ENCODE peak calls at places on chromosomes 7 and 10, in six cellular contexts. W, Z, K, Q, V and C are unnamed samples.

GRCh38 chr7:128830231-128831177 is at the start of gene FLNC:
- DNase-seq in W (no peak), Z (peak; percentile 80), K (peak; percentile 34), Q (no peak), V (no peak), C (peak; percentile 50)

GRCh38 chr7:35694161-35694783 is 663 bp downstream of the HERPUD2 start:
- DNase-seq in W (no peak), Z (no peak), K (peak; percentile 7), Q (no peak), V (no peak), C (no peak)

GRCh38 chr10:72027498-72027897 is 60.9 kb downstream of the SPOCK2 start:
- DNase-seq in W (peak; percentile 74), Z (no peak), K (no peak), Q (no peak), V (no peak), C (no peak)

GRCh38 chr7:16739863-16740622 is 13.5 kb upstream of the TSPAN13 start:
- DNase-seq in W (peak; percentile 73), Z (no peak), K (peak; percentile 64), Q (no peak), V (peak; percentile 91), C (no peak)

GRCh38 chr7:40673285-40673684 is 538.5 kb downstream of the SUGCT start:
- DNase-seq in W (no peak), Z (no peak), K (no peak), Q (no peak), V (peak; percentile 57), C (no peak)

GRCh38 chr7:157140118-157140905 is 1.6 kb downstream of the UBE3C start:
- DNase-seq in W (no peak), Z (no peak), K (no peak), Q (no peak), V (no peak), C (no peak)

GRCh38 chr10:14087585-14087984 is 243.1 kb downstream of the FRMD4A start:
- DNase-seq in W (no peak), Z (no peak), K (no peak), Q (no peak), V (no peak), C (no peak)

GRCh38 chr10:113735913-113736312 is 15.6 kb upstream of the PLEKHS1 start:
- DNase-seq in W (no peak), Z (no peak), K (peak; percentile 56), Q (no peak), V (no peak), C (no peak)

GRCh38 chr10:91493313-91493712 is 83.2 kb downstream of the HECTD2 start:
- DNase-seq in W (peak; percentile 41), Z (no peak), K (no peak), Q (no peak), V (no peak), C (no peak)

GRCh38 chr7:44145969-44146897 is 5.1 kb upstream of the MYL7 start:
- DNase-seq in W (no peak), Z (no peak), K (peak; percentile 87), Q (peak; percentile 86), V (no peak), C (peak; percentile 83)

GRCh38 chr10:79116363-79116762 is 47.6 kb downstream of the ZMIZ1 start:
- DNase-seq in W (no peak), Z (no peak), K (no peak), Q (no peak), V (no peak), C (no peak)

GRCh38 chr10:12606461-12606860 is 257.1 kb downstream of the CAMK1D start:
- DNase-seq in W (no peak), Z (no peak), K (no peak), Q (no peak), V (no peak), C (no peak)

GRCh38 chr10:128571071-128571470 is 444.8 kb upstream of the MKI67 start:
- DNase-seq in W (no peak), Z (no peak), K (no peak), Q (no peak), V (no peak), C (no peak)

GRCh38 chr7:25216837-25217236 is 11.4 kb downstream of the NPVF start:
- DNase-seq in W (no peak), Z (no peak), K (no peak), Q (no peak), V (peak; percentile 33), C (no peak)

GRCh38 chr7:157542669-157543021 is 205.8 kb downstream of the DNAJB6 start:
- DNase-seq in W (no peak), Z (no peak), K (no peak), Q (peak; percentile 37), V (no peak), C (no peak)

GRCh38 chr10:129764011-129764900 is 199.8 kb downstream of the EBF3 start:
- DNase-seq in W (no peak), Z (no peak), K (no peak), Q (peak; percentile 20), V (no peak), C (peak; percentile 9)

GRCh38 chr10:132020456-132020855 is 38.7 kb upstream of the BNIP3 start:
- DNase-seq in W (no peak), Z (no peak), K (no peak), Q (no peak), V (no peak), C (no peak)

GRCh38 chr7:1053816-1054370 is 9.5 kb downstream of the GPR146 start:
- DNase-seq in W (no peak), Z (no peak), K (no peak), Q (no peak), V (no peak), C (no peak)

GRCh38 chr7:138872576-138872975 is 74.6 kb upstream of the ATP6V0A4 start:
- DNase-seq in W (peak; percentile 85), Z (no peak), K (no peak), Q (no peak), V (no peak), C (no peak)

GRCh38 chr7:137978464-137979237 is 23.2 kb downstream of the CREB3L2 start:
- DNase-seq in W (peak; percentile 97), Z (peak; percentile 75), K (peak; percentile 39), Q (peak; percentile 54), V (peak; percentile 77), C (no peak)

GRCh38 chr7:72161534-72161933 is 250.6 kb downstream of the CALN1 start:
- DNase-seq in W (no peak), Z (no peak), K (no peak), Q (no peak), V (no peak), C (no peak)

GRCh38 chr10:71868192-71868697 is 17.2 kb upstream of the PSAP start:
- DNase-seq in W (peak; percentile 95), Z (peak; percentile 92), K (peak; percentile 79), Q (no peak), V (no peak), C (no peak)

GRCh38 chr10:131650169-131650705 is 250.6 kb upstream of the PPP2R2D start:
- DNase-seq in W (no peak), Z (no peak), K (no peak), Q (no peak), V (no peak), C (no peak)

GRCh38 chr7:32536585-32536984 is 41.3 kb downstream of the AVL9 start:
- DNase-seq in W (peak; percentile 42), Z (no peak), K (no peak), Q (no peak), V (peak; percentile 63), C (no peak)

GRCh38 chr7:129872054-129872453 is 80.7 kb downstream of the UBE2H start:
- DNase-seq in W (no peak), Z (no peak), K (no peak), Q (no peak), V (no peak), C (no peak)

GRCh38 chr7:155731375-155731774 is 80.9 kb downstream of the SHH start:
- DNase-seq in W (peak; percentile 69), Z (peak; percentile 45), K (no peak), Q (no peak), V (no peak), C (no peak)

GRCh38 chr7:77657427-77658331 is 38.6 kb upstream of the RSBN1L start:
- DNase-seq in W (peak; percentile 50), Z (no peak), K (peak; percentile 63), Q (no peak), V (no peak), C (no peak)

GRCh38 chr7:16564909-16565426 is 38.3 kb downstream of the LRRC72 start:
- DNase-seq in W (peak; percentile 70), Z (no peak), K (peak; percentile 20), Q (no peak), V (peak; percentile 25), C (no peak)

GRCh38 chr7:43766564-43766963 is 8.1 kb downstream of the BLVRA start:
- DNase-seq in W (no peak), Z (no peak), K (no peak), Q (no peak), V (no peak), C (no peak)

GRCh38 chr10:43215758-43216455 is 51.0 kb downstream of the RASGEF1A start:
- DNase-seq in W (no peak), Z (no peak), K (no peak), Q (no peak), V (no peak), C (no peak)

GRCh38 chr7:40541336-40541735 is 406.5 kb downstream of the SUGCT start:
- DNase-seq in W (no peak), Z (no peak), K (no peak), Q (no peak), V (no peak), C (no peak)

GRCh38 chr7:36011588-36011965 is 141.5 kb upstream of the EEPD1 start:
- DNase-seq in W (no peak), Z (no peak), K (no peak), Q (no peak), V (no peak), C (no peak)

GRCh38 chr10:128084364-128084763 is 41.9 kb downstream of the MKI67 start:
- DNase-seq in W (no peak), Z (no peak), K (no peak), Q (peak; percentile 30), V (no peak), C (no peak)

DNA sequence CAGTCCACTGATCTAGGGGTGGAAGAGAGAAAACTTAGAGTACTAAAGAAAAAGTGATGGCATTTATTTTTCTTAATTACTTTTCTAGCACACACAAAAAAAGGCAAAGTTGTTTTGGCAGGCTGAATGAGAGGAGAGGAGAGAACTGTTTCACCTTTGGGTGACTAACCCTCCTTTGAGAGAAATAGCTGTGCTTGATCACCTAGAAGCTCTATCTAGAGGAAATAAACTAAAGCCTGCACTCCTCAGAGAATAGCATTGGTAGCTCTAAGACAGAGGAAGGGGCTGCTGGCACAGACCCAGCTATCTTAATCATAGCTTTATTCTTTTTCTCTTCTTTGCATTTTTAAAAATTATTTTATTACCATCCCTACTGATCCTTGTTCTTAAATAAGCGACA is 6.3 kb downstream of the TMEM243 start:
- DNase-seq in W (no peak), Z (no peak), K (no peak), Q (no peak), V (no peak), C (no peak)
- H3K4me3 ChIP-seq in W (no peak overlapping the region), Z (no peak overlapping the region), K (no peak overlapping the region), Q (no peak overlapping the region), V (no peak overlapping the region), C (no peak overlapping the region)

GRCh38 chr10:124447741-124448466 is 1.9 kb downstream of the NKX1-2 start:
- DNase-seq in W (no peak), Z (no peak), K (peak; percentile 20), Q (no peak), V (no peak), C (no peak)
- H3K4me3 ChIP-seq in W (peak overlapping the region; percentile 59), Z (peak overlapping the region; percentile 38), K (no peak overlapping the region), Q (peak overlapping the region; percentile 60), V (no peak overlapping the region), C (peak overlapping the region; percentile 49)

GRCh38 chr7:111242361-111242760 is 151.4 kb downstream of the LRRN3 start:
- DNase-seq in W (no peak), Z (no peak), K (no peak), Q (no peak), V (no peak), C (no peak)
- H3K4me3 ChIP-seq in W (no peak overlapping the region), Z (no peak overlapping the region), K (no peak overlapping the region), Q (no peak overlapping the region), V (no peak overlapping the region), C (no peak overlapping the region)

GRCh38 chr10:102645388-102645740 is 1.1 kb downstream of the TRIM8 start:
- DNase-seq in W (peak; percentile 62), Z (peak; percentile 84), K (peak; percentile 96), Q (peak; percentile 77), V (no peak), C (peak; percentile 88)
- H3K4me3 ChIP-seq in W (peak overlapping the region; percentile 70), Z (peak overlapping the region; percentile 77), K (peak overlapping the region; percentile 78), Q (peak overlapping the region; percentile 91), V (peak overlapping the region; percentile 95), C (peak overlapping the region; percentile 97)